ENCODE peak calls at places on chromosomes 5 and 9, in six cellular contexts. S, I, T, O, L and C are unnamed samples.

GRCh38 chr5:156414381-156414780 is 87.4 kb downstream of the SGCD start:
- DNase-seq in I (no peak), O (no peak), T (peak; percentile 28), L (no peak), S (no peak), C (no peak)

GRCh38 chr9:16039988-16040761 is 487.3 kb downstream of the CCDC171 start:
- DNase-seq in L (no peak), S (no peak), O (no peak), T (peak; percentile 81), I (no peak), C (no peak)

GRCh38 chr9:88106492-88106891 is 31.8 kb downstream of the SPATA31C2 start:
- DNase-seq in L (peak; percentile 54), I (no peak), S (no peak), O (peak; percentile 57), T (peak; percentile 36), C (no peak)

GRCh38 chr5:96434201-96434645 is 1.2 kb upstream of the PCSK1 start:
- DNase-seq in I (peak; percentile 46), S (peak; percentile 36), L (peak; percentile 7), T (peak; percentile 74), O (peak; percentile 57), C (peak; percentile 21)

GRCh38 chr5:140147460-140147859 is 21.7 kb downstream of the IGIP start:
- DNase-seq in T (no peak), O (no peak), L (no peak), S (no peak), I (no peak), C (no peak)

GRCh38 chr5:142046191-142046590 is 33.4 kb upstream of the GNPDA1 start:
- DNase-seq in O (no peak), T (no peak), L (no peak), S (no peak), I (no peak), C (no peak)

GRCh38 chr9:87375397-87376073 is 122.1 kb upstream of the DAPK1 start:
- DNase-seq in T (no peak), L (no peak), O (no peak), I (no peak), S (peak; percentile 66), C (no peak)

GRCh38 chr5:118115791-118116190 is 872.6 kb downstream of the DTWD2 start:
- DNase-seq in O (no peak), L (no peak), T (no peak), S (no peak), I (no peak), C (no peak)

GRCh38 chr9:120109242-120109641 is 470.7 kb downstream of the CDK5RAP2 start:
- DNase-seq in L (peak; percentile 44), O (no peak), I (no peak), S (peak; percentile 44), T (no peak), C (no peak)

GRCh38 chr5:119309290-119309818 is 46.5 kb upstream of the TNFAIP8 start:
- DNase-seq in O (no peak), T (no peak), S (no peak), I (no peak), L (no peak), C (no peak)

GRCh38 chr9:110030632-110031031 is 177.3 kb downstream of the C9orf152 start:
- DNase-seq in I (no peak), S (no peak), L (no peak), O (no peak), T (peak; percentile 66), C (no peak)

GRCh38 chr5:115816226-115817042 is at the start of gene CDO1:
- DNase-seq in I (peak; percentile 49), T (peak; percentile 59), S (no peak), L (no peak), O (peak; percentile 8), C (no peak)

GRCh38 chr5:95358858-95359257 is 32.3 kb upstream of the FAM81B start:
- DNase-seq in T (no peak), O (no peak), I (no peak), S (no peak), L (no peak), C (no peak)

GRCh38 chr5:107067391-107067790 is 603.3 kb downstream of the EFNA5 start:
- DNase-seq in L (no peak), S (no peak), I (peak; percentile 8), O (no peak), T (no peak), C (no peak)

GRCh38 chr9:130689937-130690700 is 3.5 kb upstream of the EXOSC2 start:
- DNase-seq in O (peak; percentile 83), I (peak; percentile 75), T (peak; percentile 94), S (peak; percentile 93), L (peak; percentile 69), C (peak; percentile 85)

GRCh38 chr5:150208187-150209015 is 18.5 kb downstream of the SLC6A7 start:
- DNase-seq in S (peak; percentile 59), T (peak; percentile 79), O (no peak), L (no peak), I (no peak), C (no peak)

GRCh38 chr5:135517631-135518030 is 18.1 kb downstream of the NEUROG1 start:
- DNase-seq in T (no peak), O (no peak), L (no peak), I (no peak), S (no peak), C (no peak)

GRCh38 chr9:105069285-105070065 is 141.5 kb upstream of the ABCA1 start:
- DNase-seq in T (no peak), I (no peak), L (no peak), S (no peak), O (no peak), C (no peak)

DNA sequence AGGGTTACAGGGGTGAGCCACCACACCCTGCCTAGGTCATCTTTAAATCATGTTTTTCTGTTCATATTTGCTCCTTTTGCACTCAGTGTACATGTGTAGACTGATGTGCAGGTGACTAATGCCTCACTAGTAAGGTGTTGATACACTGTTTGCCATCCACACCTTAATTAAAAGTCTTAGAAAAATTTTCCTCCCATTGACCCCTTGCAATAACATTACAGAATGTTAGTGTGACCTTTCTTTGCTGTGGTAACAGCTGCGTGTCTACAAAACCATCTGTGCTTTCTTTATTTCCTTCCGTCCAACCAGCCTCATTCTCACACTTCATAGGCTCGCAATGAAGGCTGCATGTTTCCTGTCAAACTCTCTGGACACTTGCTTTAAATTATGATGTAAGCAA is 6.6 kb upstream of the CEMIP2 start:
- DNase-seq in L (no peak), T (no peak), I (no peak), S (no peak), O (no peak), C (no peak)
- TF ChIP-seq CTCF in L (no peak), T (no peak), I (no peak), S (no peak), O (no peak), C (no peak)

GRCh38 chr9:121286973-121287721 is 19.2 kb downstream of the GSN start:
- DNase-seq in L (peak; percentile 98), O (peak; percentile 87), T (peak; percentile 95), S (peak; percentile 97), I (peak; percentile 90), C (peak; percentile 91)

GRCh38 chr9:121289554-121290370 is 21.8 kb downstream of the GSN start:
- DNase-seq in I (no peak), O (no peak), T (no peak), L (no peak), S (no peak), C (no peak)

GRCh38 chr9:121286688-121286972 is 18.7 kb downstream of the GSN start:
- DNase-seq in L (no peak), O (no peak), T (no peak), S (no peak), I (no peak), C (no peak)

GRCh38 chr9:121288874-121289553 is 21.1 kb downstream of the GSN start:
- DNase-seq in O (peak; percentile 65), S (no peak), I (peak; percentile 56), L (no peak), T (peak; percentile 74), C (peak; percentile 66)

DNA sequence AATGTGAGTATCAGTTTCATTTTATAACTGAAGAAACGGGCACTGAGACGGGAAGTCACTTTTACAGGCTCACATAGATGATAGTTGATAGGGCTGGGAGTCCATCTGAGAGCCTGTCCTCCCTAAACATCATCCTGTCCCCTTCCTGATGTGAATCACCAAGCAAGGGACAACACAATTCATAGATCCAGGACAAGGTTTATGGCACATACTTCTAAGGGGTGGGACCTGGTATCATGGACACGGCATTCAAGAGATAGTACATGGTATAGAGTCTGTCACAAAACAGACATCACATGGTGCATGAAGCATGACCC is 20.6 kb downstream of the GSN start:
- DNase-seq in O (no peak), T (no peak), L (no peak), S (no peak), I (no peak), C (no peak)
- H3K4me1 ChIP-seq in O (peaks cover 85% of the 10 kb centered on the region), T (peaks cover 42% of the 10 kb centered on the region), L (peaks cover 66% of the 10 kb centered on the region), S (peaks cover 47% of the 10 kb centered on the region), I (peaks cover 74% of the 10 kb centered on the region), C (peaks cover 64% of the 10 kb centered on the region)

GRCh38 chr9:137745541-137745991 is 126.8 kb downstream of the EHMT1 start:
- DNase-seq in L (peak; percentile 19), T (peak; percentile 43), O (peak; percentile 63), S (peak; percentile 54), I (no peak), C (no peak)
- TF ChIP-seq POLR2A in L (no peak), T (no peak), O (no peak), S (no peak), I (no peak), C (no peak)

DNA sequence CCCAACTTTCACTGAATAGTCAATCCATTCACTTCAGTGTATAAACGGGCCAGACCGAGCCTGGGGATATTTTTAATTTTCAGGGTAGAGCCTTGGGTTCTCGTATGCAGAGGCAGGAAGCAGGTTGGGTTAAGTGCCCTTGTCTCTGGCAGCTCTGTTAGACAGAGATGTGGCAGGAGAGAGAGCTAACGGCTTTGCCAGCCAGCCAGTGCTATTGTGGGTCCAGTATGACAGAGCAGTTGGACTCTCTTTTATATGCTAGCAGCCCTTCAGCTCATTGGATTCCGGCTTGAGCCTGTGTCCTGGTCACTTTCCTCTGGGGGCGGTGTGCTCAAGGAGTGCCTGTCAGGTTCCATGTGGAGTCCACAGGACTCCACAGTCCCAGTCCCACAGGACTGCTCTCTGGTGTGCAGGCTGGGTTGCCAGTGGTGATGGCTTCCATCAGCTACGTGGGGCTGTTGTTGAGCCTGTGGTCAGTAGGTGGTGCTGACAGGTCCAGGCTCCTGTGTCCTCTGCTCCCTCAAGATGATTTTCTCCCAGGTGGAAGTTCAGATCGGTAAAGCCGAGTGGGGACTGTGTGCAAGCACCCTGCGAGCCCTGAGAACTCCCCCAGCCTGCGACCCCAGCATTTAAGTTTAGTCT is 14.3 kb downstream of the CLTA start:
- DNase-seq in L (no peak), T (no peak), I (no peak), O (no peak), S (peak; percentile 54), C (no peak)
- TF ChIP-seq CTCF in L (peak; percentile 39), T (peak; percentile 21), I (no peak), O (no peak), S (peak; percentile 22), C (no peak)